ENCODE peak calls at places on chromosomes 12 and 14, in eight cellular contexts. One of them, this sample, is unnamed.

GRCh38 chr12:57535764-57536596 is 11.0 kb downstream of the DCTN2 start:
- DNase-seq in CD8-positive, alpha-beta T cell: no peak
- DNase-seq in Calu3: no peak
- DNase-seq in mucosa of descending colon: peak; percentile 62
- DNase-seq in left ventricle myocardium inferior: no peak
- DNase-seq in neural crest cell: no peak
- DNase-seq in adrenal gland: no peak
- DNase-seq in stomach: peak; percentile 60
- DNase-seq in this sample: no peak

GRCh38 chr12:104709692-104710435 is 248.2 kb downstream of the SLC41A2 start:
- DNase-seq in CD8-positive, alpha-beta T cell: no peak
- DNase-seq in Calu3: no peak
- DNase-seq in mucosa of descending colon: no peak
- DNase-seq in left ventricle myocardium inferior: no peak
- DNase-seq in neural crest cell: no peak
- DNase-seq in adrenal gland: no peak
- DNase-seq in stomach: no peak
- DNase-seq in this sample: no peak

GRCh38 chr14:96797943-96798349 is 764 bp downstream of the VRK1 start:
- DNase-seq in CD8-positive, alpha-beta T cell: no peak
- DNase-seq in Calu3: no peak
- DNase-seq in mucosa of descending colon: no peak
- DNase-seq in left ventricle myocardium inferior: no peak
- DNase-seq in neural crest cell: no peak
- DNase-seq in adrenal gland: no peak
- DNase-seq in stomach: no peak
- DNase-seq in this sample: no peak

GRCh38 chr12:7289743-7290142 is 14.1 kb upstream of the ACSM4 start:
- DNase-seq in CD8-positive, alpha-beta T cell: no peak
- DNase-seq in Calu3: no peak
- DNase-seq in mucosa of descending colon: no peak
- DNase-seq in left ventricle myocardium inferior: no peak
- DNase-seq in neural crest cell: no peak
- DNase-seq in adrenal gland: no peak
- DNase-seq in stomach: no peak
- DNase-seq in this sample: no peak

GRCh38 chr12:49088190-49088931 is 6.2 kb downstream of the DHH start:
- DNase-seq in CD8-positive, alpha-beta T cell: peak; percentile 70
- DNase-seq in Calu3: peak; percentile 70
- DNase-seq in mucosa of descending colon: peak; percentile 61
- DNase-seq in left ventricle myocardium inferior: peak; percentile 60
- DNase-seq in neural crest cell: peak; percentile 76
- DNase-seq in adrenal gland: peak; percentile 79
- DNase-seq in stomach: peak; percentile 66
- DNase-seq in this sample: peak; percentile 55

GRCh38 chr12:53208435-53208834 is 1.4 kb upstream of the ITGB7 start:
- DNase-seq in CD8-positive, alpha-beta T cell: no peak
- DNase-seq in Calu3: no peak
- DNase-seq in mucosa of descending colon: no peak
- DNase-seq in left ventricle myocardium inferior: no peak
- DNase-seq in neural crest cell: no peak
- DNase-seq in adrenal gland: peak; percentile 37
- DNase-seq in stomach: no peak
- DNase-seq in this sample: no peak

GRCh38 chr12:76634074-76634570 is 74.6 kb upstream of the OSBPL8 start:
- DNase-seq in CD8-positive, alpha-beta T cell: no peak
- DNase-seq in Calu3: no peak
- DNase-seq in mucosa of descending colon: no peak
- DNase-seq in left ventricle myocardium inferior: no peak
- DNase-seq in neural crest cell: no peak
- DNase-seq in adrenal gland: no peak
- DNase-seq in stomach: no peak
- DNase-seq in this sample: no peak

GRCh38 chr12:111741235-111741812 is 25.4 kb upstream of the ALDH2 start:
- DNase-seq in CD8-positive, alpha-beta T cell: no peak
- DNase-seq in Calu3: no peak
- DNase-seq in mucosa of descending colon: peak; percentile 79
- DNase-seq in left ventricle myocardium inferior: no peak
- DNase-seq in neural crest cell: no peak
- DNase-seq in adrenal gland: peak; percentile 62
- DNase-seq in stomach: peak; percentile 43
- DNase-seq in this sample: no peak

GRCh38 chr12:31481415-31481814 is 109.5 kb downstream of the DENND5B start:
- DNase-seq in CD8-positive, alpha-beta T cell: no peak
- DNase-seq in Calu3: no peak
- DNase-seq in mucosa of descending colon: no peak
- DNase-seq in left ventricle myocardium inferior: no peak
- DNase-seq in neural crest cell: no peak
- DNase-seq in adrenal gland: no peak
- DNase-seq in stomach: no peak
- DNase-seq in this sample: no peak

DNA sequence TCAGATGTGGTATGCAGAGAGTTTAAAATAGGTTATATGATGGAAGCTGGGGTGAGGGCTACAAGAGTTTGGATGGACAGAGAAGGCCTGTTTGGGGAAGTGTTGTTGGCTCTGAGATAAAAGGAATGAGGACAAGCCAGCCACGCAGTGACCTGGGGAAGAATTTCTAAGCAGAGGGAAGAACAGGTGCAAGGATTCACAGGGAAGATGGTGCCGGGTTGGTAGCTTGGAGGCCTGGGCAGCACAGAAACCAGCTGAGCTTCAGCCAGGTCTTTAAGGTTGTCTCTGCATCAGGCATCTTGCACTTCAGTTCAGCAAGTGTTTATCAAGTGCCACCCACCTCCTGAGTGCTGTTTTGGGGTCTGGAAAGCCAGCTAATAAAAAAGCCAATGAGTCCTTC is 1163.7 kb downstream of the AACS start:
- DNase-seq in CD8-positive, alpha-beta T cell: no peak
- DNase-seq in Calu3: no peak
- DNase-seq in mucosa of descending colon: no peak
- DNase-seq in left ventricle myocardium inferior: no peak
- DNase-seq in neural crest cell: no peak
- DNase-seq in adrenal gland: no peak
- DNase-seq in stomach: no peak
- DNase-seq in this sample: no peak
- TF ChIP-seq CTCF in CD8-positive, alpha-beta T cell: no peak
- TF ChIP-seq CTCF in Calu3: no peak
- TF ChIP-seq CTCF in mucosa of descending colon: no peak
- TF ChIP-seq CTCF in left ventricle myocardium inferior: no peak
- TF ChIP-seq CTCF in neural crest cell: no peak
- TF ChIP-seq CTCF in adrenal gland: no peak
- TF ChIP-seq CTCF in stomach: no peak
- TF ChIP-seq CTCF in this sample: no peak

DNA sequence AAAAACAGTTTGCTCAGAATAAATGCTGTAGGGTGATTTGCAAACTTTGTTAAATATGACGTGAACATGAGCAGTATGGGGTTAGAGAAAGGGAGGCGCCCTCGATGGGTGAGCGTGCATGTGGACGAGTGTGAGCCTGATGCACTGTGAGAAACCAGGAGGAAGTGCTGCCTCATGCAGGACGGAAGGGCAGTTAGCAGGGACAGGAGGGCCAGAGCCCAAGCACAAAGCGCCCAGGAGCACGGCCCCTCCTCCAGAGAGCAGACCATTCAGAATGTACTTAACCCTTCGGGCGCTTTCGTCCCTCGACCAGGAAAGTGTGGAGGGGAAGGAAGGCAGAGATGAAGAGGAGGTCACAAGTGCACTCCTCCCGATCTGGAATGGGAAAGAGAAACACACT is 44.9 kb downstream of the TCHP start:
- DNase-seq in CD8-positive, alpha-beta T cell: no peak
- DNase-seq in Calu3: no peak
- DNase-seq in mucosa of descending colon: no peak
- DNase-seq in left ventricle myocardium inferior: no peak
- DNase-seq in neural crest cell: peak; percentile 55
- DNase-seq in adrenal gland: no peak
- DNase-seq in stomach: no peak
- DNase-seq in this sample: no peak
- TF ChIP-seq CTCF in CD8-positive, alpha-beta T cell: no peak
- TF ChIP-seq CTCF in Calu3: no peak
- TF ChIP-seq CTCF in mucosa of descending colon: no peak
- TF ChIP-seq CTCF in left ventricle myocardium inferior: peak; percentile 18
- TF ChIP-seq CTCF in neural crest cell: no peak
- TF ChIP-seq CTCF in adrenal gland: no peak
- TF ChIP-seq CTCF in stomach: no peak
- TF ChIP-seq CTCF in this sample: no peak

GRCh38 chr12:79384551-79384950 is 306.2 kb downstream of the PAWR start:
- DNase-seq in CD8-positive, alpha-beta T cell: no peak
- DNase-seq in Calu3: no peak
- DNase-seq in mucosa of descending colon: no peak
- DNase-seq in left ventricle myocardium inferior: no peak
- DNase-seq in neural crest cell: no peak
- DNase-seq in adrenal gland: no peak
- DNase-seq in stomach: no peak
- DNase-seq in this sample: no peak

GRCh38 chr12:79380402-79380801 is 310.4 kb downstream of the PAWR start:
- DNase-seq in CD8-positive, alpha-beta T cell: no peak
- DNase-seq in Calu3: no peak
- DNase-seq in mucosa of descending colon: no peak
- DNase-seq in left ventricle myocardium inferior: no peak
- DNase-seq in neural crest cell: no peak
- DNase-seq in adrenal gland: no peak
- DNase-seq in stomach: no peak
- DNase-seq in this sample: no peak

GRCh38 chr12:79378496-79378895 is 312.3 kb downstream of the PAWR start:
- DNase-seq in CD8-positive, alpha-beta T cell: no peak
- DNase-seq in Calu3: no peak
- DNase-seq in mucosa of descending colon: no peak
- DNase-seq in left ventricle myocardium inferior: no peak
- DNase-seq in neural crest cell: no peak
- DNase-seq in adrenal gland: no peak
- DNase-seq in stomach: no peak
- DNase-seq in this sample: no peak

DNA sequence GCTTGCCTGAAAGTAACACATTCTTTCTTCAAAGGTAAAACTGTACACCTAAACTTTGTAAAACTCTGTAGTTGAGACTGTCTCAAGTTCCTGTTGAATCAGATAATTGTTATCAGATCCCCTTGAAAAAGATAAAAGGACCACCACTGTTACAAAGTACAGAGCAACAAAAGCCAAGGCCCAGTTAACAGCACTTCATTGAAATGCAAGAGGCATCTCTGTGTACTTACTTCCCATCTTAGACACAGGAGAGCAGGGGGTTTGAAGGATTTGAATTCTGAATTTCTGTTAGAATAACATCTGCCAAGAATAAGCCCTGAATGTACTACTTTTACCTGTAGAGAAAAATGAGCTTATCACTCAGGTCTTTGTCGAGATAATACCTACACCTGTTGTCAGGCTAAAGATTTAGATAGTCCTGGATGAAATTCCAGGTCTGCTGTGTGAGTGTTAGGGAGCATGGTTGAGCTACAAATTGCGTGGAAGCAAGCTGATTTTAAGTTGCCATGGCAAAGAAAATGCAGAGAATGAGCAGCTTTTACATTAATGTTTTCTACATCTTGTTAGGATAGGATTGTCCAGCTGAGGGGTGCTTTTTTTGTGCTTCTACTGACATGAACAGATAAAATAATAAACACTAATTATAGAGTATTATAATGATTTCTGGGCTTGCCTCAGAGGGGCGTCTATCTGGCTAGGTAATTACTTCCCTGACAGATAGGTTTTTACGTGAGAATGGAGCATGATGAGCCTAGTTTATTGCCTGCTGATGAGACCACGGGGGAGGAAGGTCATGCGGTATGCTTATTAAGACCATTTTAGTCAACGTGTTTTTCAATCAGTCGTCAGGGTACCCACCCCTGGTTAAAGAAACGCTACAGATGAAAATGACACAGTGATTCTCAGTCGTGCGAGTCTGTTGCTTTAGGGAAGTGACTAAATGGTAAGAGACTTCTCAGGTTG is 309.2 kb downstream of the PAWR start:
- DNase-seq in CD8-positive, alpha-beta T cell: no peak
- DNase-seq in Calu3: no peak
- DNase-seq in mucosa of descending colon: no peak
- DNase-seq in left ventricle myocardium inferior: no peak
- DNase-seq in neural crest cell: no peak
- DNase-seq in adrenal gland: no peak
- DNase-seq in stomach: no peak
- DNase-seq in this sample: no peak
- TF ChIP-seq CTCF in CD8-positive, alpha-beta T cell: no peak
- TF ChIP-seq CTCF in Calu3: no peak
- TF ChIP-seq CTCF in mucosa of descending colon: no peak
- TF ChIP-seq CTCF in left ventricle myocardium inferior: no peak
- TF ChIP-seq CTCF in neural crest cell: no peak
- TF ChIP-seq CTCF in adrenal gland: no peak
- TF ChIP-seq CTCF in stomach: no peak
- TF ChIP-seq CTCF in this sample: no peak

GRCh38 chr14:32933623-32933942 is 5.1 kb upstream of the NPAS3 start:
- DNase-seq in CD8-positive, alpha-beta T cell: no peak
- DNase-seq in Calu3: no peak
- DNase-seq in mucosa of descending colon: no peak
- DNase-seq in left ventricle myocardium inferior: no peak
- DNase-seq in neural crest cell: peak; percentile 22
- DNase-seq in adrenal gland: no peak
- DNase-seq in stomach: no peak
- DNase-seq in this sample: no peak
- TF ChIP-seq CTCF in CD8-positive, alpha-beta T cell: no peak
- TF ChIP-seq CTCF in Calu3: no peak
- TF ChIP-seq CTCF in mucosa of descending colon: no peak
- TF ChIP-seq CTCF in left ventricle myocardium inferior: no peak
- TF ChIP-seq CTCF in neural crest cell: peak; percentile 63
- TF ChIP-seq CTCF in adrenal gland: peak; percentile 7
- TF ChIP-seq CTCF in stomach: no peak
- TF ChIP-seq CTCF in this sample: no peak

GRCh38 chr14:92382677-92383076 is 59.7 kb downstream of the SLC24A4 start:
- DNase-seq in CD8-positive, alpha-beta T cell: no peak
- DNase-seq in Calu3: peak; percentile 16
- DNase-seq in mucosa of descending colon: peak; percentile 10
- DNase-seq in left ventricle myocardium inferior: no peak
- DNase-seq in neural crest cell: no peak
- DNase-seq in adrenal gland: peak; percentile 36
- DNase-seq in stomach: no peak
- DNase-seq in this sample: no peak
- TF ChIP-seq CTCF in CD8-positive, alpha-beta T cell: no peak
- TF ChIP-seq CTCF in Calu3: peak; percentile 61
- TF ChIP-seq CTCF in mucosa of descending colon: no peak
- TF ChIP-seq CTCF in left ventricle myocardium inferior: peak; percentile 61
- TF ChIP-seq CTCF in neural crest cell: peak; percentile 33
- TF ChIP-seq CTCF in adrenal gland: peak; percentile 49
- TF ChIP-seq CTCF in stomach: no peak
- TF ChIP-seq CTCF in this sample: peak; percentile 32